ENCODE peak calls at places on chromosomes 3 and 15, in four cellular contexts. H is prostate gland, C is body of pancreas, R is uterus. O is an unnamed sample. For H3K27me3 and H3K4me1, the result is how much of the 10 kb centered on the place peaks cover.

GRCh38 chr3:143010024-143010423 is 8.7 kb downstream of the U2SURP start:
- DNase-seq in C (no peak), R (no peak), H (no peak), O (no peak)

GRCh38 chr15:75153084-75153483 is 48.6 kb upstream of the C15orf39 start:
- DNase-seq in R (no peak), C (no peak), H (no peak), O (no peak)

GRCh38 chr3:124950026-124950425 is 15.5 kb upstream of the MUC13 start:
- DNase-seq in R (no peak), H (no peak), C (no peak), O (no peak)

GRCh38 chr3:11832964-11833621 is 13.6 kb downstream of the TAMM41 start:
- DNase-seq in C (peak), R (no peak), H (peak), O (no peak)

GRCh38 chr3:42663581-42664442 is 10.3 kb downstream of the ZBTB47 start:
- DNase-seq in C (no peak), R (no peak), H (no peak), O (peak)

GRCh38 chr3:188948658-188949400 is 222.9 kb upstream of the TPRG1 start:
- DNase-seq in R (peak), C (peak), H (peak), O (no peak)

GRCh38 chr3:163785693-163786092 is 1292.6 kb downstream of the SI start:
- DNase-seq in H (no peak), C (no peak), R (no peak), O (no peak)

GRCh38 chr3:181518222-181518621 is 193.5 kb upstream of the SOX2 start:
- DNase-seq in R (no peak), C (no peak), H (no peak), O (no peak)

GRCh38 chr15:94327356-94327936 is 96.1 kb downstream of the MCTP2 start:
- DNase-seq in R (no peak), C (no peak), H (no peak), O (no peak)

GRCh38 chr3:127909646-127910045 is 5.4 kb upstream of the KBTBD12 start:
- DNase-seq in C (no peak), R (no peak), H (no peak), O (no peak)

GRCh38 chr15:29570121-29570930 is 251.9 kb downstream of the TJP1 start:
- DNase-seq in C (peak), R (no peak), H (no peak), O (peak)

GRCh38 chr3:105473521-105474223 is 107.0 kb downstream of the ALCAM start:
- DNase-seq in C (no peak), H (no peak), R (no peak), O (no peak)

GRCh38 chr3:181454451-181455027 is 257.2 kb upstream of the SOX2 start:
- DNase-seq in C (no peak), R (no peak), H (no peak), O (no peak)

GRCh38 chr3:65951836-65952505 is 86.7 kb downstream of the MAGI1 start:
- DNase-seq in H (no peak), C (no peak), R (no peak), O (no peak)

GRCh38 chr3:123352134-123352554 is 96.7 kb downstream of the ADCY5 start:
- DNase-seq in C (peak), R (no peak), H (no peak), O (peak)

GRCh38 chr3:172461530-172462138 is 13.4 kb upstream of the GHSR start:
- DNase-seq in H (no peak), R (no peak), C (no peak), O (no peak)

GRCh38 chr3:30626443-30627181 is 20.2 kb downstream of the TGFBR2 start:
- DNase-seq in R (no peak), C (no peak), H (no peak), O (no peak)

GRCh38 chr15:25249236-25250010 is 189.4 kb downstream of the UBE3A start:
- DNase-seq in R (no peak), H (no peak), C (peak), O (peak)

GRCh38 chr3:25053360-25053759 is 374.7 kb upstream of the RARB start:
- DNase-seq in H (no peak), C (no peak), R (no peak), O (no peak)

GRCh38 chr3:128585974-128586373 is 64.6 kb downstream of the RPN1 start:
- DNase-seq in C (no peak), R (no peak), H (no peak), O (no peak)

GRCh38 chr3:65583203-65583602 is 455.5 kb downstream of the MAGI1 start:
- DNase-seq in H (no peak), R (no peak), C (no peak), O (no peak)

GRCh38 chr3:164380156-164380555 is 698.1 kb downstream of the SI start:
- DNase-seq in C (no peak), R (no peak), H (no peak), O (no peak)

GRCh38 chr3:186286114-186286513 is 75.9 kb downstream of the DGKG start:
- DNase-seq in C (no peak), H (no peak), R (no peak), O (no peak)

GRCh38 chr3:172021859-172022258 is 17.5 kb upstream of the FNDC3B start:
- DNase-seq in C (no peak), R (no peak), H (no peak), O (no peak)

GRCh38 chr3:21665444-21665843 is 85.6 kb downstream of the ZNF385D start:
- DNase-seq in C (no peak), H (no peak), R (no peak), O (no peak)

GRCh38 chr15:78460737-78461136 is 22.7 kb downstream of the IREB2 start:
- DNase-seq in H (no peak), C (no peak), R (no peak), O (no peak)

GRCh38 chr15:51909591-51909990 is 62.0 kb downstream of the LEO1 start:
- DNase-seq in H (no peak), R (no peak), C (no peak), O (no peak)

GRCh38 chr3:133097214-133097613 is 59.0 kb downstream of the TMEM108 start:
- DNase-seq in H (no peak), R (no peak), C (no peak), O (no peak)

GRCh38 chr3:55880357-55880756 is 393.3 kb upstream of the WNT5A start:
- DNase-seq in H (no peak), C (no peak), R (no peak), O (no peak)

GRCh38 chr3:20984594-20985207 is 766.3 kb downstream of the ZNF385D start:
- DNase-seq in R (no peak), C (no peak), H (no peak), O (no peak)

GRCh38 chr3:52005571-52005986 is 9.9 kb upstream of the RPL29 start:
- DNase-seq in H (no peak), R (no peak), C (peak), O (peak)

GRCh38 chr3:186268616-186269448 is 93.2 kb downstream of the DGKG start:
- DNase-seq in C (no peak), R (no peak), H (no peak), O (no peak)

GRCh38 chr15:73442968-73443367 is at the start of gene REC114:
- DNase-seq in H (no peak), C (no peak), R (no peak), O (peak)

GRCh38 chr3:74844428-74844827 is 230.0 kb upstream of the CNTN3 start:
- DNase-seq in H (no peak), R (no peak), C (no peak), O (no peak)

GRCh38 chr15:78046796-78047341 is 30.6 kb downstream of the TBC1D2B start:
- DNase-seq in H (peak), R (no peak), C (peak), O (no peak)

GRCh38 chr3:167740961-167741587 is 5.6 kb downstream of the SERPINI1 start:
- DNase-seq in R (no peak), H (no peak), C (peak), O (no peak)

GRCh38 chr3:138187296-138188012 is at the start of gene ARMC8:
- DNase-seq in C (peak), R (peak), H (peak), O (peak)

GRCh38 chr3:187958432-187959003 is 195.4 kb upstream of the LPP start:
- DNase-seq in H (no peak), C (no peak), R (no peak), O (no peak)

GRCh38 chr3:101703169-101703568 is 16.7 kb upstream of the RPL24 start:
- DNase-seq in R (no peak), C (no peak), H (no peak), O (no peak)

GRCh38 chr3:193372783-193373182 is 5.8 kb downstream of the ATP13A5 start:
- DNase-seq in R (no peak), C (no peak), H (no peak), O (no peak)

DNA sequence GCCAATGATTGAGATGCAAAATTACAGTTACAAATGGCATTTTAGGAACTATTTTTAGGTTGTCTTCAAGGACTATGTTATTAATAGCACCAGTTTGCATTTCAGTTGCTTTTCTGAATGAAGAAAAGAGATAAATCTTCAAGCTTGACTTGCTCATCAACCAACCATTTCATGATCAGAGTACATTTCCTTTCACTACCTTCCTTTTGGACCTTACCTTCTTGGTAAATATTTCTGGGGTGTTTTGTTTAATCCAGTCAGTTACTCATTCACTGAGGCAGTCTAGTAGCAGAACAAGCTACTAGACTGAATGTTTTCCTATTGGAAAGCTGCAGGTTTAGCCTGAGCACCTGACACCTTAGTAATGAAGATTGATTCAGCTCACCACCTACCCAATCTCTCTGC is 8.2 kb downstream of the SLC27A2 start:
- DNase-seq in H (no peak), C (no peak), R (no peak), O (no peak)
- H3K4me3 ChIP-seq in H (no peak), C (no peak), R (no peak), O (no peak)

GRCh38 chr3:183629546-183630301 is 5.7 kb upstream of the KLHL24 start:
- DNase-seq in R (no peak), H (no peak), C (no peak), O (no peak)

GRCh38 chr3:183635431-183636220 is at the start of gene KLHL24:
- DNase-seq in H (peak), R (peak), C (peak), O (peak)

GRCh38 chr3:183634707-183635106 is 716 bp upstream of the KLHL24 start:
- DNase-seq in H (no peak), C (no peak), R (peak), O (no peak)

GRCh38 chr3:183635107-183635430 is 354 bp upstream of the KLHL24 start:
- DNase-seq in H (no peak), C (no peak), R (no peak), O (no peak)

GRCh38 chr3:183631715-183632114 is 3.7 kb upstream of the KLHL24 start:
- DNase-seq in R (no peak), C (no peak), H (no peak), O (no peak)
- H3K27me3 ChIP-seq in R (under half), C (under half), H (under half), O (under half)

DNA sequence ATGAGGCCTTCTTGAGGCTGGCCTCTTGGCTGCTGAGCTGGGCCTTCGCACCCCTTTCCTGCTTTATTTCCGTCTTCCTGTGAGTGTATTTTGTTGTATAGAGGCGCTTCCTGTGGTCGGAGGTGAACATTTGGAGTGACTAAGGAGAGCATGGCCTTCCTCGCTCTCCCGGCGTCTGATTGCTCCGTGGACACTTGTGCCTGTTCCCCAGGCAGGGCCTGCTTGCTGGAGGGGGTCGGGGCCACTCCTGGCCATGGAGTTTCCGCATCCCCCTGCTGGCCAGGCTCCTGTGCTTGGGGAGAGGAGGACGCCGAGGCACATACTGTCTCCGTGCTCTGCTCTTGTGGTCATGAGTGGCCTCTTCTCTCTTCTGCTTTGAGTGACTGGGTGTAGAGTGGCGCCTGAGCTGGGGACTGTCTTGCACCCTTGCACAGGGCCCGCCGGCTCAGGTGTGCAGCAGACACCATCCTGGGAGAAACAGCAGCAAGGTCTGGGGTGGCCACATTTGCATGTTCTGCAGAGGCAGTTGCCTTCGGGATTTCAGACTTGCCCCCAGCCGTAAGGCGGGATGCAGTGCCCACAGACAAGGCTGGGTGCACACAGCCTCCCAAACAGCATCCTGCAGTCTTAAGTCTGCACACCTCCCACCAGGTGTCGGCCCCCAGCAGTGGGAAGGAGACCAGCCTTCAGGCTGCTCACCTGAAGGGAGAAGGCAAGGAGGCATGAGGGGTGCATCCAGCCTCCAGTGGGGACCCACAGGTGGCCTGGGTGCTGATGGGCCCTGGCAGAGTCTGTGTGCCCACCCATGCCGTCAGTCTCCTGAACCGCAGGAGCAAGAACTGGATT is 16.4 kb downstream of the KLF13 start:
- DNase-seq in R (no peak), C (no peak), H (no peak), O (peak)
- H3K4me1 ChIP-seq in R (under half), C (half or more), H (under half), O (half or more)

DNA sequence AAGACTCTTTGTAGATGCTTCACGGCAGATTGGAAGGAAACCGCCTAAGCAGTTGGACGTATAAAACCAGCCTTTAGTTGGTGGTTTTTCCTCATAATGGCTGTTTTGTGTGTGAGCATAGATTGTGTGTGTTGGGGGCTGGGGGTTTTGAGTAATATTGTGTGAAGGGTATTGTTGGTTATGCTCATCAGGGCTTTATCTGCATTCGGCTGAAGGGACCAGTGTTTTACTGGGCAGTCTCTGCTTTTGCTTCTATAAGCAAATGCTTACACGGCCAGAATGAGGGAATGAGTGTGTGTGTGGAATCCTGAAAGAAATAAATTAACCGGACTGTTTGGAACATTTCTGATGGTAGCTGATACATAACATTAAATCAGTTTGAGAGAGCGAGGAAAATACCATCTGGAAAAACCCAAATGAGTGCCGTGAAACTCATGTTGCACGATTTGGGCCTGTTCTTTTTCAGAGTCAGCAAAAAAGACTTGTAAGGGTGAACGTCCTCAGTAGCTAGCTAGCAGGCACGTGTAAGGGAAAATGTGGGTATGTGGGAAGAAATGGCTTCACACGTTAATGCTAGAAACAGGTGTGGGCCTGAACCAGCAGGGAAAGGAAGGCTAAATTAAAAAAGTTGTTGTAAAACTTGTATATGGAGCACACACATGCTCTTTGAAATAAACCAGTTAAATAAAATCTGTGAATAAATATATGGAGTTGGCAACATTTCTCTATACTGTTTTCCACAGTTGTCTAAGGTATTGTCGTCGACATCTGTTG is 2.0 kb downstream of the MITF start:
- DNase-seq in C (no peak), R (no peak), H (no peak), O (no peak)
- H3K4me3 ChIP-seq in C (no peak), R (peak), H (no peak), O (peak)

DNA sequence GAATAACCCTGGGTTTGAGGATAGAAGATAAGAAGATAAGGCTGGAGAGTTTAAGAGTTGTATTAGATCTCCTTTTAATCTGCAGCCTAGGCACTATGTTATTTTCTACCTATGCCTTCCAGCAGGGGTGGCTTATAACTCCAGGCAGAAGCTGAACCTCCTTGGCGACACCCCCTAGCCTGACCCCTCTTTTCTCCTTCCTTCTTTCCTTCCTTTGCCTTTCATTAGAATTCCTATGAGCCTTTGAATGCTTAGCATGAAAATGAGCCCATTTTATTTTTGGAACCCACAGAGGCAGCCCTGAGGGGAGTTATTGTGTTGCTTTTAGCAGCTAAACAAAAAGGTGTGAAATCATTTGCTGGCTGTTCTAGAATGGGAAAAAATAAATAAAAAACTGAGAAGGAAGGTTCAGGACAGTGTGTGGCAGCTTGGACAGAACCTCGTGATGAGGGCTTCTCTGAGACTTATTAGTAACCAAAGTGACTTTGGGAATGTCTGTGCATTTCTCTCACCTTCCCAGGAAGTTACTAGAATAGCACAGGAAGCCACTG is 164.6 kb upstream of the ICE2 start:
- DNase-seq in H (no peak), C (no peak), R (no peak), O (no peak)
- H3K27me3 ChIP-seq in H (under half), C (under half), R (under half), O (under half)

DNA sequence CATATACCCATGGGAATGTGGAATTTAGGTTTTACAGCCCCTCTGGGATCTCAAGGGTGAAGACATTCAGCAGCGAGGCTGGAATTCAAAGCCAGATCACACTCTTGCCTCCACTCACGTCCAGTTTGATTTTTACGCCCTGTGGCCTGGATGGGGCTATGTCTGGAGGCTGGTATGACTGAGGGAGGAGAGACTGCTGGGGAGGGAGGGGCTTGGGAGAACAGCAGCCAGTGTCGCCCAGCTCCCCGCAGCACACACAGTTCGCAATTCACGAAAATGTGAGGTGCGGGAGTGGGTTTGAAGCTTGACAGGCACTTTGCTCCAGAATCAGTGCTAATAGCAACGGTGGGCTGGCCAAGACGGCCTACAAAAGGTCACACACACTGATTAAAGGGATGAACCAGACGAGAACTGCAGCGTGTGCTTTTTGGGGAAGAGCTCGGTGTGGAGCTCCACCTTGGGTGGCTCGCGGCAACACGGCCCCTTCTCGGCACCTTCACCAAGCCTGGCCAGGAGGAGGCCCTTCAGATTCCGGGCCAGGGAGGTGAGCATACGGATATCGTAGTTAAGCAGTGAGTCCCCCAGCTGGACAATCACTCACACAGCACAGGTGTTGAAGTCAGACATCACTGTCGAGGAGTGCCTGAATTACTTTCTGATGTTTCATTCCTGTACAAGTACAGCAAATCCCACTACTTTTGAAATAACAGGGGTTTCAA is 16.4 kb downstream of the EHD4 start:
- DNase-seq in R (no peak), C (peak), H (no peak), O (no peak)
- H3K4me1 ChIP-seq in R (under half), C (half or more), H (under half), O (under half)

GRCh38 chr3:177519588-177519987 is 322.3 kb upstream of the TBL1XR1 start:
- DNase-seq in R (no peak), C (no peak), H (no peak), O (no peak)
- H3K4me3 ChIP-seq in R (no peak), C (no peak), H (no peak), O (no peak)

O was measured in right cardiac atrium.